ENCODE peak calls at places on chromosomes 5 and 9, in seven cellular contexts. One of them, this sample, is unnamed.

GRCh38 chr9:131181091-131181681 is 55.8 kb downstream of the NUP214 start:
- DNase-seq in transverse colon: no peak
- DNase-seq in GM13977: no peak
- DNase-seq in brain microvascular endothelial cell: no peak
- DNase-seq in Calu3: no peak
- DNase-seq in IMR-90: no peak
- DNase-seq in hepatocyte: no peak
- DNase-seq in this sample: no peak

GRCh38 chr9:107606149-107606790 is 116.7 kb upstream of the KLF4 start:
- DNase-seq in Calu3: no peak
- DNase-seq in brain microvascular endothelial cell: no peak
- DNase-seq in GM13977: no peak
- DNase-seq in IMR-90: no peak
- DNase-seq in transverse colon: peak
- DNase-seq in hepatocyte: no peak
- DNase-seq in this sample: no peak

GRCh38 chr9:115969096-115969495 is 184.5 kb upstream of the PAPPA start:
- DNase-seq in IMR-90: no peak
- DNase-seq in GM13977: no peak
- DNase-seq in Calu3: no peak
- DNase-seq in hepatocyte: no peak
- DNase-seq in transverse colon: no peak
- DNase-seq in brain microvascular endothelial cell: no peak
- DNase-seq in this sample: no peak

GRCh38 chr9:111896942-111897830 is 572 bp downstream of the UGCG start:
- DNase-seq in IMR-90: no peak
- DNase-seq in transverse colon: peak
- DNase-seq in brain microvascular endothelial cell: no peak
- DNase-seq in Calu3: no peak
- DNase-seq in hepatocyte: peak
- DNase-seq in GM13977: peak
- DNase-seq in this sample: peak

GRCh38 chr9:36992501-36993316 is 41.4 kb downstream of the PAX5 start:
- DNase-seq in GM13977: no peak
- DNase-seq in IMR-90: no peak
- DNase-seq in hepatocyte: no peak
- DNase-seq in transverse colon: no peak
- DNase-seq in Calu3: no peak
- DNase-seq in brain microvascular endothelial cell: no peak
- DNase-seq in this sample: no peak

GRCh38 chr5:122287101-122287500 is 24.9 kb upstream of the SNCAIP start:
- DNase-seq in Calu3: no peak
- DNase-seq in hepatocyte: no peak
- DNase-seq in transverse colon: no peak
- DNase-seq in GM13977: no peak
- DNase-seq in IMR-90: no peak
- DNase-seq in brain microvascular endothelial cell: no peak
- DNase-seq in this sample: no peak

GRCh38 chr9:34984049-34984448 is 5.5 kb upstream of the DNAJB5 start:
- DNase-seq in Calu3: no peak
- DNase-seq in GM13977: no peak
- DNase-seq in brain microvascular endothelial cell: no peak
- DNase-seq in transverse colon: no peak
- DNase-seq in IMR-90: peak
- DNase-seq in hepatocyte: peak
- DNase-seq in this sample: no peak

GRCh38 chr5:14385022-14385421 is 196.6 kb upstream of the OTULINL start:
- DNase-seq in transverse colon: no peak
- DNase-seq in hepatocyte: no peak
- DNase-seq in GM13977: no peak
- DNase-seq in brain microvascular endothelial cell: no peak
- DNase-seq in Calu3: no peak
- DNase-seq in IMR-90: no peak
- DNase-seq in this sample: no peak

GRCh38 chr5:147504001-147504400 is 5.9 kb downstream of the DPYSL3 start:
- DNase-seq in IMR-90: peak
- DNase-seq in transverse colon: no peak
- DNase-seq in Calu3: no peak
- DNase-seq in hepatocyte: peak
- DNase-seq in GM13977: no peak
- DNase-seq in brain microvascular endothelial cell: peak
- DNase-seq in this sample: no peak

GRCh38 chr9:22240619-22241018 is 206.0 kb upstream of the DMRTA1 start:
- DNase-seq in GM13977: peak
- DNase-seq in IMR-90: peak
- DNase-seq in Calu3: no peak
- DNase-seq in transverse colon: no peak
- DNase-seq in brain microvascular endothelial cell: peak
- DNase-seq in hepatocyte: no peak
- DNase-seq in this sample: no peak

DNA sequence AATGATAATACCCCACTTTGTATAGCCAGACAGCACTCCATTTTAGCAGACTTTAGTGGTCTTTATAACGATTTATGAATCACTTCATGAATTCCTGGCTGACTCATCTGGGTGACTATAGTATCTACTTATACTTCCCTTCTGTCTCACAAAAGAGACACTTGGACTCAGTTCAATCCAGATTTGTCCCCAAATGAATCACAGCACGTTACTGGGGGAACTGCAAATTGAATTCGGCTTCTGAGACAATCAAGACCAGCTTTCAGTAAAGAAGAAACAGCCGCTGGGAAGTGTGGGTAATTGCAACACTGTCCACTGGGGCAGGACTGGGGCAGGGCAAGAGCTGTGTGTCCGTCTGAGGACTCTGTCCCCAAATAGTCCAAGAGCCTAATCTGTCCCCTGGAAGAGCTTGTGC is 337.3 kb upstream of the RFX3 start:
- DNase-seq in hepatocyte: no peak
- DNase-seq in IMR-90: peak
- DNase-seq in Calu3: peak
- DNase-seq in GM13977: no peak
- DNase-seq in brain microvascular endothelial cell: peak
- DNase-seq in transverse colon: no peak
- DNase-seq in this sample: no peak
- TF ChIP-seq CTCF in hepatocyte: no peak
- TF ChIP-seq CTCF in IMR-90: no peak
- TF ChIP-seq CTCF in Calu3: no peak
- TF ChIP-seq CTCF in GM13977: no peak
- TF ChIP-seq CTCF in brain microvascular endothelial cell: peak
- TF ChIP-seq CTCF in transverse colon: no peak
- TF ChIP-seq CTCF in this sample: no peak

DNA sequence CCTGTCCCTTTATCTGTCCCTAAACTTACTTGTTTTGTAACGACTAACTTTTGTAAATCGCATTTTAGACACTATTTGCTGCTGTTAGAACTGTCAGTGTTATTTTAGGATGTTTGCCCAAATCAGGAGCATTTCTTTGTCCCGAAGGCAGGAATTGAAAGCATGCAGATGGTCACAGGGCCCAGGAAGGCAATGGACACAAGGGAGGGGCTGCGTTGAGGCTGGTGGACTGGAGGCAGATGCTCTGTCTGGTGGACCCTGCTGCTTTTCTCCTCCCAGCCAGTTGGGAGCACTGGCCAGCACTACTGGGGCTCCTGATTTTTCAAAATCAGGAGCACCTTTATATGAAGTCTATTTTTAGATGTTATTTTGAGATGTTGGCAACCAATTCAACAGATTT is 31.7 kb downstream of the DOCK2 start:
- DNase-seq in IMR-90: no peak
- DNase-seq in Calu3: no peak
- DNase-seq in GM13977: no peak
- DNase-seq in hepatocyte: no peak
- DNase-seq in transverse colon: no peak
- DNase-seq in brain microvascular endothelial cell: no peak
- DNase-seq in this sample: no peak
- TF ChIP-seq CTCF in IMR-90: peak
- TF ChIP-seq CTCF in Calu3: no peak
- TF ChIP-seq CTCF in GM13977: no peak
- TF ChIP-seq CTCF in hepatocyte: no peak
- TF ChIP-seq CTCF in transverse colon: no peak
- TF ChIP-seq CTCF in brain microvascular endothelial cell: peak
- TF ChIP-seq CTCF in this sample: no peak

GRCh38 chr5:88683506-88684135 is 199.4 kb downstream of the MEF2C start:
- DNase-seq in IMR-90: no peak
- DNase-seq in GM13977: no peak
- DNase-seq in hepatocyte: no peak
- DNase-seq in Calu3: no peak
- DNase-seq in transverse colon: no peak
- DNase-seq in brain microvascular endothelial cell: no peak
- DNase-seq in this sample: no peak
- TF ChIP-seq CTCF in IMR-90: no peak
- TF ChIP-seq CTCF in GM13977: peak
- TF ChIP-seq CTCF in hepatocyte: no peak
- TF ChIP-seq CTCF in Calu3: no peak
- TF ChIP-seq CTCF in transverse colon: no peak
- TF ChIP-seq CTCF in brain microvascular endothelial cell: peak
- TF ChIP-seq CTCF in this sample: no peak

GRCh38 chr5:180519098-180519497 is 24.9 kb downstream of the CNOT6 start:
- DNase-seq in Calu3: no peak
- DNase-seq in GM13977: no peak
- DNase-seq in transverse colon: no peak
- DNase-seq in hepatocyte: no peak
- DNase-seq in brain microvascular endothelial cell: no peak
- DNase-seq in IMR-90: peak
- DNase-seq in this sample: no peak

GRCh38 chr5:180521591-180521990 is 27.4 kb downstream of the CNOT6 start:
- DNase-seq in GM13977: no peak
- DNase-seq in transverse colon: no peak
- DNase-seq in Calu3: no peak
- DNase-seq in hepatocyte: no peak
- DNase-seq in brain microvascular endothelial cell: no peak
- DNase-seq in IMR-90: no peak
- DNase-seq in this sample: no peak

GRCh38 chr5:180515294-180515693 is 21.1 kb downstream of the CNOT6 start:
- DNase-seq in brain microvascular endothelial cell: no peak
- DNase-seq in IMR-90: no peak
- DNase-seq in transverse colon: no peak
- DNase-seq in GM13977: no peak
- DNase-seq in Calu3: no peak
- DNase-seq in hepatocyte: no peak
- DNase-seq in this sample: no peak

GRCh38 chr5:180521101-180521500 is 26.9 kb downstream of the CNOT6 start:
- DNase-seq in IMR-90: peak
- DNase-seq in Calu3: no peak
- DNase-seq in hepatocyte: no peak
- DNase-seq in brain microvascular endothelial cell: no peak
- DNase-seq in transverse colon: no peak
- DNase-seq in GM13977: no peak
- DNase-seq in this sample: no peak

GRCh38 chr5:180516440-180516839 is 22.3 kb downstream of the CNOT6 start:
- DNase-seq in GM13977: no peak
- DNase-seq in hepatocyte: no peak
- DNase-seq in Calu3: no peak
- DNase-seq in IMR-90: no peak
- DNase-seq in transverse colon: no peak
- DNase-seq in brain microvascular endothelial cell: no peak
- DNase-seq in this sample: no peak
- TF ChIP-seq CTCF in GM13977: no peak
- TF ChIP-seq CTCF in hepatocyte: no peak
- TF ChIP-seq CTCF in Calu3: no peak
- TF ChIP-seq CTCF in IMR-90: no peak
- TF ChIP-seq CTCF in transverse colon: no peak
- TF ChIP-seq CTCF in brain microvascular endothelial cell: no peak
- TF ChIP-seq CTCF in this sample: no peak

DNA sequence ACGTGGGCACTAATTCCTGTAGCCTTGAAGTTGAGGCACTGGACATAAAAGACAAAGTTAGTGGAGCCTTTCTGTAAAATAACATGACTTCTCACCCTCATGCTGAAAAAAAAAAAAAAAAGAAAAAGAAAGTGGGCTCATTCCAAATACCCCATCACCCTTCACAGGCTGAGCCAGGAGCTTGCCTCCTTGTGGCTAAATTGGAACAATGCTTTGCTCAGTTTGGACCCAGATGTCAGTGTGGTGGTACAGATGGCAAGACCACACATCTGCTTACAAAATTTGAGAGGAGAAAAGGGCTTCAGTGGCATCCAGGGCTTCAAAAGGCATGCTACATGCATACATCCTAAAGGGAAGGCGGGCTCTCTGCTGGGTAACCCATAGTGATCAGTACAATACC is 342.8 kb downstream of the EBF1 start:
- DNase-seq in GM13977: no peak
- DNase-seq in transverse colon: no peak
- DNase-seq in IMR-90: no peak
- DNase-seq in hepatocyte: no peak
- DNase-seq in brain microvascular endothelial cell: no peak
- DNase-seq in Calu3: no peak
- DNase-seq in this sample: no peak
- TF ChIP-seq CTCF in GM13977: no peak
- TF ChIP-seq CTCF in transverse colon: no peak
- TF ChIP-seq CTCF in IMR-90: no peak
- TF ChIP-seq CTCF in hepatocyte: no peak
- TF ChIP-seq CTCF in brain microvascular endothelial cell: peak
- TF ChIP-seq CTCF in Calu3: no peak
- TF ChIP-seq CTCF in this sample: no peak

GRCh38 chr9:99299214-99300102 is 77.4 kb downstream of the SEC61B start:
- DNase-seq in Calu3: peak
- DNase-seq in transverse colon: no peak
- DNase-seq in hepatocyte: peak
- DNase-seq in GM13977: peak
- DNase-seq in brain microvascular endothelial cell: peak
- DNase-seq in IMR-90: peak
- DNase-seq in this sample: no peak
- TF ChIP-seq CTCF in Calu3: no peak
- TF ChIP-seq CTCF in transverse colon: no peak
- TF ChIP-seq CTCF in hepatocyte: peak
- TF ChIP-seq CTCF in GM13977: peak
- TF ChIP-seq CTCF in brain microvascular endothelial cell: peak
- TF ChIP-seq CTCF in IMR-90: peak
- TF ChIP-seq CTCF in this sample: no peak

This sample was measured in mesothelial cell of epicardium.